ENCODE peak calls at places on chromosome 16, in six cellular contexts. X is esophagus squamous epithelium, D is heart left ventricle, P is psoas muscle, U is tibial artery, A is kidney. H is an unnamed sample.

GRCh38 chr16:8946544-8946943 is 17.2 kb downstream of the USP7 start:
- DNase-seq in X (no peak), D (no peak), P (no peak), A (no peak), U (no peak), H (no peak)

GRCh38 chr16:12255473-12255872 is 278.9 kb downstream of the SNX29 start:
- DNase-seq in X (no peak), U (no peak), D (no peak), A (no peak), P (no peak), H (no peak)

GRCh38 chr16:3832669-3833068 is 47.8 kb downstream of the CREBBP start:
- DNase-seq in X (no peak), A (no peak), D (no peak), P (no peak), U (no peak), H (no peak)

GRCh38 chr16:3095869-3096268 is 3.2 kb downstream of the ZSCAN10 start:
- DNase-seq in P (no peak), A (peak; percentile 55), X (no peak), D (no peak), U (no peak), H (no peak)

GRCh38 chr16:3822366-3823045 is 58.0 kb downstream of the CREBBP start:
- DNase-seq in X (no peak), D (peak; percentile 43), P (peak; percentile 41), A (no peak), U (no peak), H (peak; percentile 24)

GRCh38 chr16:57474671-57475661 is 11.3 kb downstream of the DOK4 start:
- DNase-seq in D (no peak), U (no peak), P (no peak), A (no peak), X (no peak), H (no peak)

GRCh38 chr16:16071631-16072244 is 122.3 kb downstream of the ABCC1 start:
- DNase-seq in D (peak; percentile 52), X (no peak), A (no peak), P (peak; percentile 50), U (no peak), H (no peak)

GRCh38 chr16:56423584-56424403 is 1.6 kb downstream of the AMFR start:
- DNase-seq in X (no peak), A (no peak), U (no peak), P (no peak), D (no peak), H (no peak)

GRCh38 chr16:72635694-72636093 is 412.2 kb downstream of the ZFHX3 start:
- DNase-seq in X (no peak), D (no peak), A (no peak), P (no peak), U (no peak), H (no peak)

GRCh38 chr16:50702725-50703124 is 9.3 kb downstream of the NOD2 start:
- DNase-seq in X (no peak), A (no peak), U (no peak), P (no peak), D (no peak), H (no peak)

GRCh38 chr16:84759061-84759460 is 59.3 kb downstream of the USP10 start:
- DNase-seq in U (no peak), X (no peak), P (no peak), A (no peak), D (no peak), H (no peak)

GRCh38 chr16:8565498-8565897 is 24.8 kb downstream of the TMEM114 start:
- DNase-seq in U (no peak), A (no peak), X (no peak), P (no peak), D (no peak), H (no peak)

GRCh38 chr16:4746991-4747574 is 12.7 kb downstream of the DNAAF8 start:
- DNase-seq in U (no peak), D (no peak), X (no peak), P (no peak), A (no peak), H (no peak)

GRCh38 chr16:65125322-65125721 is 3.5 kb upstream of the CDH11 start:
- DNase-seq in A (no peak), D (no peak), P (no peak), U (no peak), X (no peak), H (no peak)

GRCh38 chr16:65124596-65124995 is 2.7 kb upstream of the CDH11 start:
- DNase-seq in P (no peak), A (no peak), D (no peak), X (no peak), U (no peak), H (no peak)

GRCh38 chr16:65123846-65124513 is 2.1 kb upstream of the CDH11 start:
- DNase-seq in D (no peak), U (no peak), X (no peak), P (no peak), A (peak; percentile 75), H (no peak)

GRCh38 chr16:65125871-65126270 is 4.0 kb upstream of the CDH11 start:
- DNase-seq in P (no peak), D (no peak), U (no peak), X (no peak), A (no peak), H (no peak)

GRCh38 chr16:65126845-65127624 is 5.2 kb upstream of the CDH11 start:
- DNase-seq in D (no peak), X (no peak), A (no peak), P (no peak), U (no peak), H (no peak)
- TF ChIP-seq CTCF in D (peak; percentile 45), X (no peak), A (no peak), P (peak; percentile 37), U (peak; percentile 20), H (peak; percentile 31)

DNA sequence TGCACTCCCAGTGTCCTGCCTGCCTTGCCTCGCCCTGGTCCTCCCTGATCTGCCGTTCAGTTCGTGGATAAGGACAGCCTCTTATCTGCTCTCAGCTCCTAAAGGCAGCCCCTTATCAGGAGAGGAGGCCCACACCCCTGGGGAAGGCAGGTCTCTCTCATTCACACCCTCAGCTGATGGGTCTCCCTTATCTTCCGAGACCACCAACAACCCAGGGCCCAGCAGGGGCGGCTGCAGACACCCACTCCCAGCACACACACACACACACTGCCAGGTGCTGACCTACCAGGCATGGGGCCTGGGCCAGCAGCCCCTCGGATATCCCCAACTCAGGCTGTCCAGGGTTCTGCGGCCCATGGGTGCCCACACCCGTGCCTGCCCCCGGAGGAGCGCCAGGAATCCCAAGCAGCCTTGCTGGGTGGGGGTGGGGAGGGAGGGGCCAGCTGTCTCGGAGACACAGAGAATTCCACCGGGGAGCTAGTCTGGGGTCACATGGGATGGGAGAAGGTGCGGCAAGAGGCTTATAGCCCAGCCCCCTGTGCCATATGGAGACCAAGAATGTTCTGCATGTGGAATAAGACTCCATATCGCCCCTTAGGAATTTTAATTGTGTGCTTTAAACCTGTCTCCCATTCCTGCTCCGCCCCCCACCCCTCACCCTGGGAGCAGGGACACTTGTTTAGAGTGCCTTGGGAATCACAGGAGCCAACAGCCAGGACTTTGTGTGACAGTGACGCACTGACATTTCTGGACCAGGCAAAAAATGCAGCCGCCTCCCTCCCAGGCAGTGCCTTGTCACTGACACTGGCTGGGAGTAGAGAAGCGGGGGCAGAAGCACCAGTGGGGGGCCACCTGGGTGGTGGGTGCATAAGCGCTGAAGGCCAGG is 41.9 kb upstream of the EMP2 start:
- DNase-seq in X (no peak), A (no peak), U (no peak), D (peak; percentile 60), P (no peak), H (no peak)
- H3K27ac ChIP-seq in X (no peak overlapping the region), A (no peak overlapping the region), U (no peak overlapping the region), D (peak overlapping the region; percentile 42), P (no peak overlapping the region), H (no peak overlapping the region)

GRCh38 chr16:89917773-89918452 is 749 bp upstream of the MC1R start:
- DNase-seq in D (peak; percentile 85), A (peak; percentile 96), P (peak; percentile 82), X (no peak), U (no peak), H (peak; percentile 68)

GRCh38 chr16:89921131-89921698 is 1.9 kb upstream of the TUBB3 start:
- DNase-seq in A (peak; percentile 80), U (no peak), X (no peak), D (no peak), P (no peak), H (no peak)

GRCh38 chr16:89918453-89919347 is at the start of gene MC1R:
- DNase-seq in X (no peak), D (no peak), U (no peak), A (peak; percentile 87), P (no peak), H (no peak)

GRCh38 chr16:89920723-89921122 is 2.1 kb downstream of the MC1R start:
- DNase-seq in X (no peak), D (no peak), U (no peak), A (no peak), P (no peak), H (no peak)

GRCh38 chr16:89919535-89920406 is 1.1 kb downstream of the MC1R start:
- DNase-seq in X (no peak), A (peak; percentile 77), P (no peak), D (no peak), U (no peak), H (no peak)
- TF ChIP-seq CTCF in X (no peak), A (no peak), P (no peak), D (no peak), U (no peak), H (no peak)

DNA sequence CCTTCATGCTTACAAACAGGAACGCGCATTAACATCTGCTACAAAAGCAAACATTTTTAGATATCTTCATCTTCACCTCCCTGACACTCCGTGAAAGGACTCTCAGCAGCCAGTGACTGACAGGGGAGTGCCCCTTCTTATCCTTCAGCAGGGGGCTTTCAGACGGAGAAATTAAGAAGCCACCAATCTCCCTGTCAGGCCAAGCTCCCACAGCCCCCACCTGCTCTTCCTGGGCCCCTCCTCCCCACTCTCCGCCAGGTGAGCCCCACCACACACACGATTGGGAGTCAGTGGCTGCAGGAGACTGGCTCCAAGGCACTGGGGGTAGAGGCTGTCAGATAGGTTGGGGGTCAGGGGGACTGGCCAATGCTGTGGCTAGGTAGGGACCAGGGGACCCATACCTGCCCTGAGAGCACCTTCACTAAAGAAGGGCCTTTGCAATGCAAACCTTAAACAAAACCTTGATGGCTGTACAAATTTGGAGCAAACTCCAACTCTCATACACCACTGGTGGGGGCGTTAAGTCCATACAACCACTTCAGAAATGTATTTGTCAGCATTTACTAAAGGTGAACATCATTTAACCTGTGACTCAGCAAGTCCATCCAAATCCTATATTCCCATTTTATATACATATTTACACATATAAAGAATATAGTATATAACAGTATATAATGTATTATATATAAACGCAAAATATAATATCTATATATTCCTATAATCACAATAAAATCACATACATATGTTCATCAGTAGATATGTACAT is 232.2 kb downstream of the ZNF423 start:
- DNase-seq in A (no peak), X (no peak), D (no peak), U (no peak), P (no peak), H (no peak)
- H3K27ac ChIP-seq in A (no peak overlapping the region), X (no peak overlapping the region), D (no peak overlapping the region), U (no peak overlapping the region), P (no peak overlapping the region), H (no peak overlapping the region)

DNA sequence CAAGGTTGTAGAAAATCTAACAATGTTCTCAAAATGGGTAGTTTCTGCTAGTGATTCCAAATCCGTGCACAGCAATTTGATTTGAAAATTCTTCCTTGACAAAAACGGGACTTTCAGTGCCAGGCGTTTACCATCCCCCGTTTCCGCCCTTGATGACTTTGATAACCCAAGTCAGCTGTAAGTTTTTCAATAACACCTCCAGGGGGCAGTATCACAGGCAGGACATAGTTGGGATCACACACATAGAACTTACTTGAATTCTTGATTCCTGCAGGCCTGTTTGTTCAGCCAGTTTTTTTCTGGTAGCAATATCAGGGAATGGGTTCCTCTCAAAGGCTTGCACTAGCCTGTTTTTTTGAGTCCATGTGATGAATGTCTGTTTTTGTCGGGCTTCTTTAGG is 5.6 kb downstream of the DUXB start:
- DNase-seq in P (no peak), X (no peak), D (no peak), A (no peak), U (no peak), H (no peak)
- TF ChIP-seq CTCF in P (no peak), X (no peak), D (peak; percentile 17), A (no peak), U (no peak), H (no peak)

H was measured in RWPE1.